ENCODE peak calls at places on chromosome 11, in eight cellular contexts. R is dorsolateral prefrontal cortex, L is B cell, Y is fibroblast of pulmonary artery, E is pancreas, Z is neural crest cell, K is glutamatergic neuron, A is fibroblast of villous mesenchyme. V is an unnamed sample.

GRCh38 chr11:43923327-43924111 is 18.9 kb upstream of the C11orf96 start:
- DNase-seq in R (no peak), L (no peak), Y (peak), E (no peak), Z (no peak), K (peak), A (peak), V (no peak)

GRCh38 chr11:78189851-78190250 is 1.1 kb downstream of the USP35 start:
- DNase-seq in R (no peak), L (no peak), Y (no peak), E (no peak), Z (no peak), K (no peak), A (no peak), V (no peak)

GRCh38 chr11:77151804-77152513 is 23.9 kb downstream of the MYO7A start:
- DNase-seq in R (no peak), L (no peak), Y (peak), E (no peak), Z (no peak), K (no peak), A (peak), V (no peak)

GRCh38 chr11:92109476-92109875 is 115.1 kb upstream of the FAT3 start:
- DNase-seq in R (no peak), L (no peak), Y (no peak), E (no peak), Z (no peak), K (no peak), A (no peak), V (no peak)

GRCh38 chr11:45646275-45646970 is 19.0 kb downstream of the CHST1 start:
- DNase-seq in R (no peak), L (no peak), Y (peak), E (peak), Z (no peak), K (no peak), A (peak), V (peak)

GRCh38 chr11:46293616-46294015 is 16.2 kb downstream of the CREB3L1 start:
- DNase-seq in R (no peak), L (no peak), Y (peak), E (no peak), Z (no peak), K (no peak), A (peak), V (no peak)

GRCh38 chr11:22617868-22618267 is 7.8 kb downstream of the FANCF start:
- DNase-seq in R (no peak), L (no peak), Y (no peak), E (no peak), Z (no peak), K (no peak), A (no peak), V (no peak)

GRCh38 chr11:117187007-117187406 is 8.5 kb downstream of the SIDT2 start:
- DNase-seq in R (no peak), L (no peak), Y (no peak), E (peak), Z (no peak), K (peak), A (no peak), V (no peak)

GRCh38 chr11:124748481-124749338 is 3.3 kb downstream of the VSIG2 start:
- DNase-seq in R (no peak), L (no peak), Y (no peak), E (no peak), Z (no peak), K (no peak), A (no peak), V (no peak)

GRCh38 chr11:96424693-96425092 is 34.9 kb downstream of the JRKL start:
- DNase-seq in R (no peak), L (no peak), Y (peak), E (no peak), Z (no peak), K (no peak), A (peak), V (no peak)

GRCh38 chr11:122100222-122101080 is 15.6 kb downstream of the BLID start:
- DNase-seq in R (peak), L (no peak), Y (peak), E (peak), Z (peak), K (peak), A (peak), V (no peak)

GRCh38 chr11:115663790-115664189 is 159.6 kb upstream of the CADM1 start:
- DNase-seq in R (no peak), L (no peak), Y (no peak), E (no peak), Z (no peak), K (no peak), A (no peak), V (no peak)

GRCh38 chr11:60625262-60625661 is 74.2 kb upstream of the MS4A8 start:
- DNase-seq in R (no peak), L (no peak), Y (peak), E (no peak), Z (no peak), K (no peak), A (peak), V (no peak)

GRCh38 chr11:105368711-105369110 is 229.1 kb upstream of the CARD18 start:
- DNase-seq in R (no peak), L (no peak), Y (peak), E (no peak), Z (no peak), K (no peak), A (peak), V (no peak)

GRCh38 chr11:116170526-116171120 is 602.2 kb downstream of the BUD13 start:
- DNase-seq in R (no peak), L (no peak), Y (no peak), E (no peak), Z (no peak), K (no peak), A (no peak), V (no peak)

GRCh38 chr11:132499661-132500060 is 1032.6 kb downstream of the OPCML start:
- DNase-seq in R (no peak), L (no peak), Y (no peak), E (no peak), Z (no peak), K (no peak), A (no peak), V (no peak)

GRCh38 chr11:61498767-61499341 is 9.7 kb upstream of the LRRC10B start:
- DNase-seq in R (no peak), L (no peak), Y (no peak), E (no peak), Z (no peak), K (no peak), A (no peak), V (no peak)

GRCh38 chr11:71490731-71491390 is 36.2 kb upstream of the KRTAP5-7 start:
- DNase-seq in R (no peak), L (no peak), Y (no peak), E (peak), Z (no peak), K (no peak), A (no peak), V (peak)

GRCh38 chr11:88043149-88043548 is 132.1 kb downstream of the RAB38 start:
- DNase-seq in R (no peak), L (no peak), Y (no peak), E (no peak), Z (no peak), K (no peak), A (no peak), V (no peak)

GRCh38 chr11:17770048-17770652 is 35.6 kb downstream of the KCNC1 start:
- DNase-seq in R (peak), L (no peak), Y (no peak), E (peak), Z (no peak), K (peak), A (no peak), V (no peak)
- TF ChIP-seq CTCF in R (no peak), L (no peak), Y (peak), E (no peak), Z (peak), K (no peak), A (no peak), V (no peak)

GRCh38 chr11:17598700-17599459 is 51.8 kb downstream of the OTOG start:
- DNase-seq in R (peak), L (peak), Y (peak), E (peak), Z (peak), K (peak), A (peak), V (peak)

GRCh38 chr11:17596310-17596669 is 49.2 kb downstream of the OTOG start:
- DNase-seq in R (no peak), L (no peak), Y (no peak), E (no peak), Z (no peak), K (no peak), A (no peak), V (no peak)

GRCh38 chr11:17599460-17599925 is 52.4 kb downstream of the OTOG start:
- DNase-seq in R (no peak), L (no peak), Y (no peak), E (peak), Z (no peak), K (no peak), A (no peak), V (no peak)

GRCh38 chr11:17596711-17597110 is 49.7 kb downstream of the OTOG start:
- DNase-seq in R (no peak), L (no peak), Y (no peak), E (peak), Z (no peak), K (no peak), A (no peak), V (no peak)

GRCh38 chr11:17597770-17598169 is 50.7 kb downstream of the OTOG start:
- DNase-seq in R (no peak), L (no peak), Y (no peak), E (no peak), Z (no peak), K (no peak), A (no peak), V (no peak)
- TF ChIP-seq CTCF in R (no peak), L (no peak), Y (no peak), E (no peak), Z (no peak), K (no peak), A (no peak), V (no peak)

GRCh38 chr11:113395782-113396336 is 8.3 kb downstream of the ANKK1 start:
- DNase-seq in R (no peak), L (no peak), Y (no peak), E (no peak), Z (no peak), K (no peak), A (no peak), V (no peak)
- TF ChIP-seq CTCF in R (no peak), L (no peak), Y (no peak), E (no peak), Z (no peak), K (no peak), A (no peak), V (no peak)

DNA sequence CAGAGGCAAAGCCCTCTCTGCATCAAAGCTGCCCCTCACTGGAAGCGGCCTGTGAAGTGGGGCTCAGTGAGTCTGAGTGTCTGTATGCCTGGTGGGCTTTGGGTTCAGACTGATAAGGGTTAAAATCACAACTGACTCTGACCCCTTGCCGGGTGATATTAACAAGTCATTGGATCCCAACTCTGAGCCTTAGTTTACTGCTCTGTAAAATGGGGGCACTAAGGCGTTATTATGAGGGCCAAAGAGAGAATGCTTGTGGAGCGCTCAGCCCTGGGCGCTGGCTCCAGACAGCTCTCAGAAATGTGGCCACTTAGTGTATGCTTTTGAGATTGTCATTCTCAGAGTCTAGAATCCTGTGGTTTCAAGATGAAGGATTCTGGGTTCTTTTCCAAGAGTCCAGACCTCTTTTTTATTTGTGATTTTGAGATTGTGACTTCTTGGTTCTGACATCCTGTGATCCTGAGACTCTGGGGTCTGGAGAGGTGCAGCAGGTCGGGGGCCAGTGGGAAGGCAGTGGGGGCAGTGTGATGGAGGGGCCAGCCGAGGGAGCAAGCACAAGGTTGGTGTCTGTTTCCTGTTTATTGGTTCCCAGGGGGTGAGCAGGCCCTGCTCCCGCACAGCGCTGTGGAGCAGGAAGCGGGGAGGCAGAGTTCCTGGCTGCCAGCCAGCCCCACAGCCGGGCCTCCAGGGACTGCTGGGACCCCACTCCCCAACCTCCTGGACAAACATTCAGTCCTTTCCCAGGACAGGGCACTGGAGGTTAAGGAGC is 13.4 kb downstream of the ARHGEF17 start:
- DNase-seq in R (no peak), L (no peak), Y (peak), E (no peak), Z (no peak), K (peak), A (peak), V (no peak)
- TF ChIP-seq CTCF in R (no peak), L (no peak), Y (no peak), E (no peak), Z (no peak), K (no peak), A (no peak), V (no peak)

GRCh38 chr11:99822846-99823565 is 802.3 kb downstream of the CNTN5 start:
- DNase-seq in R (no peak), L (no peak), Y (no peak), E (no peak), Z (no peak), K (no peak), A (no peak), V (no peak)
- TF ChIP-seq CTCF in R (no peak), L (no peak), Y (no peak), E (no peak), Z (no peak), K (no peak), A (no peak), V (no peak)

GRCh38 chr11:75073459-75074190 is 23.1 kb downstream of the OR2AT4 start:
- DNase-seq in R (no peak), L (no peak), Y (no peak), E (no peak), Z (no peak), K (no peak), A (no peak), V (no peak)
- TF ChIP-seq CTCF in R (no peak), L (no peak), Y (no peak), E (no peak), Z (no peak), K (no peak), A (peak), V (no peak)

GRCh38 chr11:269146-269890 is 8.9 kb upstream of the NLRP6 start:
- DNase-seq in R (no peak), L (peak), Y (no peak), E (no peak), Z (no peak), K (no peak), A (peak), V (peak)
- TF ChIP-seq CTCF in R (no peak), L (peak), Y (no peak), E (no peak), Z (no peak), K (no peak), A (no peak), V (no peak)

V was measured in GM13976.